ENCODE peak calls at places on chromosomes 13 and 19, in seven cellular contexts. B is IMR-90, O is A549, Z is GM12878, T is H1, V is K562, M is HepG2. P is an unnamed sample.

GRCh38 chr19:29753190-29753933 is 38.3 kb upstream of the C19orf12 start:
- DNase-seq in O (no peak), T (no peak), V (peak), Z (no peak), B (no peak), M (no peak), P (no peak)

GRCh38 chr13:46605824-46606554 is 53.0 kb downstream of the LRCH1 start:
- DNase-seq in Z (peak), T (no peak), O (no peak), V (no peak), M (no peak), B (no peak), P (no peak)

GRCh38 chr19:58538257-58539168 is 5.4 kb upstream of the TRIM28 start:
- DNase-seq in M (no peak), B (no peak), Z (no peak), O (no peak), V (no peak), T (no peak), P (no peak)

GRCh38 chr19:28727133-28727834 is 485.7 kb downstream of the UQCRFS1 start:
- DNase-seq in T (peak), Z (no peak), V (peak), M (no peak), B (no peak), O (no peak), P (peak)

GRCh38 chr19:23415561-23416191 is 20.4 kb upstream of the ZNF91 start:
- DNase-seq in V (no peak), T (peak), B (no peak), O (no peak), M (no peak), Z (no peak), P (peak)

GRCh38 chr13:24632382-24633121 is 47.7 kb upstream of the ATP12A start:
- DNase-seq in M (no peak), T (no peak), Z (no peak), B (no peak), O (no peak), V (no peak), P (no peak)

GRCh38 chr19:23817519-23817918 is 58.8 kb upstream of the ZNF681 start:
- DNase-seq in M (peak), B (peak), Z (no peak), T (no peak), O (peak), V (peak), P (peak)

GRCh38 chr19:36257512-36257876 is 42.6 kb downstream of the ZNF146 start:
- DNase-seq in M (no peak), B (no peak), T (no peak), O (no peak), Z (no peak), V (no peak), P (peak)

GRCh38 chr13:41056996-41057711 is 4.2 kb upstream of the WBP4 start:
- DNase-seq in V (no peak), T (no peak), Z (no peak), B (no peak), M (peak), O (no peak), P (no peak)

GRCh38 chr19:2532252-2533071 is 56.5 kb downstream of the GADD45B start:
- DNase-seq in T (no peak), B (peak), M (no peak), O (peak), Z (no peak), V (no peak), P (no peak)

GRCh38 chr19:2469102-2469914 is 6.6 kb upstream of the GADD45B start:
- DNase-seq in Z (no peak), V (peak), O (peak), M (no peak), T (no peak), B (peak), P (no peak)

GRCh38 chr13:20181180-20181579 is 11.6 kb downstream of the GJB2 start:
- DNase-seq in T (no peak), Z (no peak), O (no peak), B (no peak), M (no peak), V (no peak), P (no peak)

GRCh38 chr13:49116873-49117272 is 103.3 kb upstream of the MLNR start:
- DNase-seq in T (no peak), V (no peak), M (no peak), O (no peak), B (no peak), Z (no peak), P (no peak)

GRCh38 chr19:14363203-14364097 is 17.8 kb upstream of the ADGRE5 start:
- DNase-seq in B (peak), T (peak), M (peak), V (peak), Z (no peak), O (peak), P (peak)
- H3K4me3 ChIP-seq in B (no peak), T (peak), M (peak), V (peak), Z (peak), O (peak), P (peak)

GRCh38 chr19:996051-996838 is 4.0 kb upstream of the GRIN3B start:
- DNase-seq in V (peak), Z (no peak), T (no peak), M (no peak), O (peak), B (peak), P (peak)
- TF ChIP-seq RFX5 in V (no peak), Z (no peak), T (no peak), M (no peak), O (no peak), B (no peak), P (no peak)

GRCh38 chr13:45301263-45301662 is 39.7 kb downstream of the TPT1 start:
- DNase-seq in V (no peak), T (no peak), M (no peak), B (no peak), O (no peak), Z (no peak), P (no peak)

GRCh38 chr13:45298206-45298505 is 42.8 kb downstream of the TPT1 start:
- DNase-seq in Z (no peak), B (no peak), M (no peak), T (no peak), O (no peak), V (no peak), P (no peak)

GRCh38 chr13:45300190-45300985 is 40.6 kb downstream of the TPT1 start:
- DNase-seq in M (no peak), O (no peak), B (no peak), Z (no peak), T (no peak), V (no peak), P (no peak)

GRCh38 chr13:45297456-45298205 is 43.4 kb downstream of the TPT1 start:
- DNase-seq in T (no peak), Z (no peak), O (no peak), B (no peak), M (no peak), V (no peak), P (no peak)

GRCh38 chr13:45299194-45299593 is 41.8 kb downstream of the TPT1 start:
- DNase-seq in Z (no peak), B (peak), O (no peak), V (peak), M (no peak), T (no peak), P (no peak)
- H3K4me3 ChIP-seq in Z (no peak), B (no peak), O (no peak), V (no peak), M (no peak), T (no peak), P (no peak)

DNA sequence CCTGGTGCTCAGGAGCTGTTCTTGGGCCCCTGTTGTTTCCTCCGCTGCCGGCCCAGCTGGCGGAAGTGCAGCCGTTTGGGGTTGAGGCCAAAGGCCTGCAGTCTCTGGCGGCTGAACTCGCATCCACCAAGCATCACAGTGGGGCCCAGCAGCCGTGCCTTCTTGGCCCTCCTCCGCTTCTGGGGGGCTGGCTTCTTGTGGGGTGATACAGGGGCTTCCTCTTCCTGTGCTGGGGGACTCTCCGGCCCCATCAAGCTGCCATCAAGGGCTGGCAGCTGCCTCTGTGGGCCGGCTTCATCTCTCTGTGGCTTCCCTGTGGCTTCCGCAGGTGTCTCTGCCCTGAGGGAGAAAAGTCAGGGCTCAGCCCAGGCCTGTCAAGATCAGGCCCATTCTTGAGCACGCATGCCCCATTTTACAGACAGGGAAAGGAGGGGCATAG is 10.3 kb downstream of the ATG4D start:
- DNase-seq in O (no peak), T (no peak), V (no peak), M (no peak), Z (peak), B (no peak), P (no peak)
- TF ChIP-seq RFX5 in O (no peak), T (no peak), V (no peak), M (no peak), Z (no peak), B (no peak), P (no peak)

GRCh38 chr19:38267780-38268430 is 3.5 kb downstream of the SPINT2 start:
- DNase-seq in O (peak), T (no peak), Z (no peak), M (no peak), V (no peak), B (no peak), P (no peak)
- H3K4me3 ChIP-seq in O (peak), T (no peak), Z (no peak), M (no peak), V (no peak), B (no peak), P (no peak)

DNA sequence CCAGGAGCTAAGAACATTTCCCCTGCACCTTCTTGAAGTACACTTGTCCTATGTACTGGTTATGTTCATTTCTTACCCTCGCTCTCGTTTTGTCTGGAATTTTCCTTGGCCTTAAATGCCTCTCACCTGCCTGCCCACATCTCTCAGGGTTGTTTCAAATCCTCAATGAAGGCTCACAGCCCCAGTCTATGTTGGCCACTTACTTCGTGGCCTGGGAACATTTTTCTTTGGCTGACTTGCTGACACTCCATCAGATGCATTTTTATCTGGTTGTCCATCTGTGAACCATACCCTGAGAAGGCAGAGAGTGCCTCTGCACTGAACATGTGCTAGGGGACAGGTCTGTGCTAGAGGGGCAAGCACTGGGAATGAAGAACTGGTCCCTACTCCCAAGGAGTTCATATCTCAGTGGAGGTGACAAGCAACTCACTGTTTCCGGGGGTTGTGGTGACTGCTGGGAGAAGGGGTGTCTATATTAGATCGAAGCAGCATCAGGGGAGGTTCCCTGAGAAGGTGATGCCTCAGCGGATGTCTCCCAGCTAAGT is 53.6 kb downstream of the USPL1 start:
- DNase-seq in B (no peak), Z (no peak), M (no peak), T (no peak), O (no peak), V (no peak), P (no peak)
- TF ChIP-seq RFX5 in B (no peak), Z (no peak), M (no peak), T (no peak), O (no peak), V (no peak), P (no peak)

DNA sequence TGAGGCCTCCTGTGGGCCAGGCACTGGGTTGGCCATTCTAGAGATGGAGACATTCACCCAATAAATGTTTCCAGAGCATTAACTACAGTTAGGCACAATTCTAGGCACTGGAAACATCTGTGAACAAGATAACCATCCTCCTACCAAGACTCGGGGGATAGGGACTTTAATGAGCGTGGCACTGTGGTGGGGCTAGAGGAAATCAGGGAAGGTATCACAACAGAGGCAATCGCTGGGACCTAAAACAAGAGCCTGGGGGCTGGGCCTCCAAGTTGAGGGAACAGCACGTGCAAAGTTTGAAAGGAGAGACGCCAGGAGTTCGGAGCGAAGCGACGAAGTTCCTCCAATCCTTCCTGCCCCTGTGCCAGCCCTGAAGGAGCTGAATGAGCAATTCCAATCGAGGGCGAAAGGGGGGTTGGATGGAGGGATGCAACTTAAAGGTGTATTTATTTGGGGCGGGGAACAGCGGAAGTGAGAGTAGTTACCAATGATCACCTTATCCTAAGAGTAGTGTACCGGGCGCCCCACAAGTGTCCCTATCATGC is 768 bp upstream of the POLD1 start:
- DNase-seq in O (no peak), M (no peak), V (no peak), T (no peak), Z (no peak), B (no peak), P (no peak)
- H3K4me3 ChIP-seq in O (peak), M (peak), V (peak), T (peak), Z (peak), B (peak), P (peak)